ENCODE peak calls at places on chromosome 22, in nine cellular contexts. One of them, this sample, is unnamed. For H3K9me3 and H3K27me3, the result is how much of the 10 kb centered on the place peaks cover.

GRCh38 chr22:17436981-17437410 is 67.7 kb downstream of the CECR2 start:
- DNase-seq in IMR-90: no peak
- DNase-seq in MM.1S: no peak
- DNase-seq in sigmoid colon: no peak
- DNase-seq in thoracic aorta: no peak
- DNase-seq in ovary: no peak
- DNase-seq in heart left ventricle: no peak
- DNase-seq in gastrocnemius medialis: no peak
- DNase-seq in BE2C: no peak
- DNase-seq in this sample: no peak

GRCh38 chr22:33465554-33465953 is 407.4 kb upstream of the SYN3 start:
- DNase-seq in IMR-90: no peak
- DNase-seq in MM.1S: no peak
- DNase-seq in sigmoid colon: no peak
- DNase-seq in thoracic aorta: no peak
- DNase-seq in ovary: no peak
- DNase-seq in heart left ventricle: no peak
- DNase-seq in gastrocnemius medialis: peak
- DNase-seq in BE2C: no peak
- DNase-seq in this sample: no peak

GRCh38 chr22:25817092-25817943 is 75.3 kb downstream of the MYO18B start:
- DNase-seq in IMR-90: no peak
- DNase-seq in MM.1S: no peak
- DNase-seq in sigmoid colon: no peak
- DNase-seq in thoracic aorta: no peak
- DNase-seq in ovary: no peak
- DNase-seq in heart left ventricle: no peak
- DNase-seq in gastrocnemius medialis: no peak
- DNase-seq in BE2C: no peak
- DNase-seq in this sample: no peak

GRCh38 chr22:36783743-36784142 is 7.8 kb upstream of the IFT27 start:
- DNase-seq in IMR-90: no peak
- DNase-seq in MM.1S: no peak
- DNase-seq in sigmoid colon: no peak
- DNase-seq in thoracic aorta: no peak
- DNase-seq in ovary: no peak
- DNase-seq in heart left ventricle: no peak
- DNase-seq in gastrocnemius medialis: no peak
- DNase-seq in BE2C: no peak
- DNase-seq in this sample: no peak

GRCh38 chr22:50403701-50404101 is 60.6 kb downstream of the PPP6R2 start:
- DNase-seq in IMR-90: no peak
- DNase-seq in MM.1S: no peak
- DNase-seq in sigmoid colon: peak
- DNase-seq in thoracic aorta: no peak
- DNase-seq in ovary: peak
- DNase-seq in heart left ventricle: peak
- DNase-seq in gastrocnemius medialis: peak
- DNase-seq in BE2C: peak
- DNase-seq in this sample: peak

GRCh38 chr22:32788884-32789624 is 12.5 kb upstream of the TIMP3 start:
- DNase-seq in IMR-90: peak
- DNase-seq in MM.1S: no peak
- DNase-seq in sigmoid colon: peak
- DNase-seq in thoracic aorta: no peak
- DNase-seq in ovary: no peak
- DNase-seq in heart left ventricle: no peak
- DNase-seq in gastrocnemius medialis: no peak
- DNase-seq in BE2C: no peak
- DNase-seq in this sample: no peak

GRCh38 chr22:42344391-42344861 is 74.0 kb upstream of the TCF20 start:
- DNase-seq in IMR-90: no peak
- DNase-seq in MM.1S: no peak
- DNase-seq in sigmoid colon: peak
- DNase-seq in thoracic aorta: peak
- DNase-seq in ovary: peak
- DNase-seq in heart left ventricle: peak
- DNase-seq in gastrocnemius medialis: no peak
- DNase-seq in BE2C: no peak
- DNase-seq in this sample: no peak

GRCh38 chr22:24465566-24465965 is 29.6 kb upstream of the UPB1 start:
- DNase-seq in IMR-90: peak
- DNase-seq in MM.1S: no peak
- DNase-seq in sigmoid colon: no peak
- DNase-seq in thoracic aorta: no peak
- DNase-seq in ovary: no peak
- DNase-seq in heart left ventricle: no peak
- DNase-seq in gastrocnemius medialis: no peak
- DNase-seq in BE2C: no peak
- DNase-seq in this sample: no peak

GRCh38 chr22:35777335-35777975 is 59.8 kb downstream of the APOL5 start:
- DNase-seq in IMR-90: peak
- DNase-seq in MM.1S: no peak
- DNase-seq in sigmoid colon: no peak
- DNase-seq in thoracic aorta: no peak
- DNase-seq in ovary: no peak
- DNase-seq in heart left ventricle: no peak
- DNase-seq in gastrocnemius medialis: no peak
- DNase-seq in BE2C: no peak
- DNase-seq in this sample: no peak

GRCh38 chr22:23557036-23557435 is 23.1 kb downstream of the IGLL1 start:
- DNase-seq in IMR-90: no peak
- DNase-seq in MM.1S: no peak
- DNase-seq in sigmoid colon: peak
- DNase-seq in thoracic aorta: no peak
- DNase-seq in ovary: no peak
- DNase-seq in heart left ventricle: no peak
- DNase-seq in gastrocnemius medialis: no peak
- DNase-seq in BE2C: no peak
- DNase-seq in this sample: no peak

GRCh38 chr22:17085277-17086091 is 684 bp downstream of the IL17RA start:
- DNase-seq in IMR-90: no peak
- DNase-seq in MM.1S: no peak
- DNase-seq in sigmoid colon: peak
- DNase-seq in thoracic aorta: no peak
- DNase-seq in ovary: no peak
- DNase-seq in heart left ventricle: peak
- DNase-seq in gastrocnemius medialis: no peak
- DNase-seq in BE2C: no peak
- DNase-seq in this sample: peak

GRCh38 chr22:50621948-50622722 is 5.8 kb downstream of the ARSA start:
- DNase-seq in IMR-90: no peak
- DNase-seq in MM.1S: peak
- DNase-seq in sigmoid colon: no peak
- DNase-seq in thoracic aorta: no peak
- DNase-seq in ovary: peak
- DNase-seq in heart left ventricle: no peak
- DNase-seq in gastrocnemius medialis: no peak
- DNase-seq in BE2C: no peak
- DNase-seq in this sample: no peak

GRCh38 chr22:37775785-37776638 is 31.7 kb upstream of the GCAT start:
- DNase-seq in IMR-90: peak
- DNase-seq in MM.1S: no peak
- DNase-seq in sigmoid colon: no peak
- DNase-seq in thoracic aorta: no peak
- DNase-seq in ovary: no peak
- DNase-seq in heart left ventricle: no peak
- DNase-seq in gastrocnemius medialis: no peak
- DNase-seq in BE2C: no peak
- DNase-seq in this sample: no peak

GRCh38 chr22:41092847-41093371 is 517 bp downstream of the EP300 start:
- DNase-seq in IMR-90: peak
- DNase-seq in MM.1S: peak
- DNase-seq in sigmoid colon: no peak
- DNase-seq in thoracic aorta: no peak
- DNase-seq in ovary: no peak
- DNase-seq in heart left ventricle: no peak
- DNase-seq in gastrocnemius medialis: peak
- DNase-seq in BE2C: peak
- DNase-seq in this sample: peak

GRCh38 chr22:45335021-45335818 is 25.5 kb downstream of the FAM118A start:
- DNase-seq in IMR-90: no peak
- DNase-seq in MM.1S: no peak
- DNase-seq in sigmoid colon: no peak
- DNase-seq in thoracic aorta: no peak
- DNase-seq in ovary: no peak
- DNase-seq in heart left ventricle: peak
- DNase-seq in gastrocnemius medialis: peak
- DNase-seq in BE2C: peak
- DNase-seq in this sample: no peak

GRCh38 chr22:37545703-37546435 is 14.4 kb upstream of the CDC42EP1 start:
- DNase-seq in IMR-90: peak
- DNase-seq in MM.1S: no peak
- DNase-seq in sigmoid colon: peak
- DNase-seq in thoracic aorta: peak
- DNase-seq in ovary: peak
- DNase-seq in heart left ventricle: peak
- DNase-seq in gastrocnemius medialis: peak
- DNase-seq in BE2C: no peak
- DNase-seq in this sample: peak

GRCh38 chr22:48253573-48253972 is 1491.1 kb downstream of the TBC1D22A start:
- DNase-seq in IMR-90: no peak
- DNase-seq in MM.1S: no peak
- DNase-seq in sigmoid colon: no peak
- DNase-seq in thoracic aorta: no peak
- DNase-seq in ovary: no peak
- DNase-seq in heart left ventricle: no peak
- DNase-seq in gastrocnemius medialis: no peak
- DNase-seq in BE2C: no peak
- DNase-seq in this sample: no peak
- H3K9me3 ChIP-seq in IMR-90: half or more
- H3K9me3 ChIP-seq in MM.1S: under half
- H3K9me3 ChIP-seq in sigmoid colon: under half
- H3K9me3 ChIP-seq in thoracic aorta: under half
- H3K9me3 ChIP-seq in ovary: under half
- H3K9me3 ChIP-seq in heart left ventricle: under half
- H3K9me3 ChIP-seq in gastrocnemius medialis: under half
- H3K9me3 ChIP-seq in BE2C: under half
- H3K9me3 ChIP-seq in this sample: under half

GRCh38 chr22:46635756-46636155 is 15.6 kb downstream of the GRAMD4 start:
- DNase-seq in IMR-90: no peak
- DNase-seq in MM.1S: no peak
- DNase-seq in sigmoid colon: no peak
- DNase-seq in thoracic aorta: no peak
- DNase-seq in ovary: no peak
- DNase-seq in heart left ventricle: peak
- DNase-seq in gastrocnemius medialis: no peak
- DNase-seq in BE2C: no peak
- DNase-seq in this sample: no peak
- TF ChIP-seq CTCF in IMR-90: no peak
- TF ChIP-seq CTCF in MM.1S: no peak
- TF ChIP-seq CTCF in sigmoid colon: no peak
- TF ChIP-seq CTCF in thoracic aorta: no peak
- TF ChIP-seq CTCF in ovary: no peak
- TF ChIP-seq CTCF in heart left ventricle: no peak
- TF ChIP-seq CTCF in gastrocnemius medialis: no peak
- TF ChIP-seq CTCF in BE2C: peak
- TF ChIP-seq CTCF in this sample: no peak

DNA sequence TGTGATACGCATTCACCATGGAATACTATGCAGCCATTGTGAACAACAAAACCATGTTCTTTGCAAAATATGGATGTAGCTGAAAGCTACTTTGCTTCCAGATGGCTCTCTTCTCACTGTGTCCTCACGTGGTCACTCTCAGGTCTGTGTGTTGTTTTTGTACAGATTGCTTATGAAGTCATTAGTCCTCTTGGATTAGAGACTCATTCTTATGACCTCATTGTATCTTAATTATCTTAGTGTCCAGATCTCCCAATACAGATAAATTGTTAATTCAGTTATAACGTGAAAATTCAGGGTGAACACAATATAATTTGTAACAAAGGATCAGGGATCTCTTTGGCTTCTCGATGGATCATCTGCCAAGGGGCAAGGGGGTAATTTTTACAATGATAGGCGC is 100.4 kb upstream of the TOP3B start:
- DNase-seq in IMR-90: no peak
- DNase-seq in MM.1S: no peak
- DNase-seq in sigmoid colon: no peak
- DNase-seq in thoracic aorta: no peak
- DNase-seq in ovary: no peak
- DNase-seq in heart left ventricle: no peak
- DNase-seq in gastrocnemius medialis: no peak
- DNase-seq in BE2C: no peak
- DNase-seq in this sample: no peak
- H3K27me3 ChIP-seq in IMR-90: under half
- H3K27me3 ChIP-seq in MM.1S: under half
- H3K27me3 ChIP-seq in sigmoid colon: under half
- H3K27me3 ChIP-seq in thoracic aorta: under half
- H3K27me3 ChIP-seq in ovary: under half
- H3K27me3 ChIP-seq in heart left ventricle: under half
- H3K27me3 ChIP-seq in gastrocnemius medialis: under half
- H3K27me3 ChIP-seq in BE2C: under half
- H3K27me3 ChIP-seq in this sample: under half

GRCh38 chr22:48869788-48870187 is 957.9 kb downstream of the BRD1 start:
- DNase-seq in IMR-90: no peak
- DNase-seq in MM.1S: no peak
- DNase-seq in sigmoid colon: peak
- DNase-seq in thoracic aorta: no peak
- DNase-seq in ovary: no peak
- DNase-seq in heart left ventricle: no peak
- DNase-seq in gastrocnemius medialis: no peak
- DNase-seq in BE2C: no peak
- DNase-seq in this sample: peak

GRCh38 chr22:48868554-48868953 is 959.1 kb downstream of the BRD1 start:
- DNase-seq in IMR-90: no peak
- DNase-seq in MM.1S: no peak
- DNase-seq in sigmoid colon: peak
- DNase-seq in thoracic aorta: no peak
- DNase-seq in ovary: no peak
- DNase-seq in heart left ventricle: no peak
- DNase-seq in gastrocnemius medialis: no peak
- DNase-seq in BE2C: no peak
- DNase-seq in this sample: peak

GRCh38 chr22:48869161-48869560 is 958.5 kb downstream of the BRD1 start:
- DNase-seq in IMR-90: no peak
- DNase-seq in MM.1S: no peak
- DNase-seq in sigmoid colon: peak
- DNase-seq in thoracic aorta: no peak
- DNase-seq in ovary: no peak
- DNase-seq in heart left ventricle: no peak
- DNase-seq in gastrocnemius medialis: no peak
- DNase-seq in BE2C: no peak
- DNase-seq in this sample: no peak

GRCh38 chr22:48871176-48871840 is 956.4 kb downstream of the BRD1 start:
- DNase-seq in IMR-90: no peak
- DNase-seq in MM.1S: no peak
- DNase-seq in sigmoid colon: peak
- DNase-seq in thoracic aorta: no peak
- DNase-seq in ovary: no peak
- DNase-seq in heart left ventricle: no peak
- DNase-seq in gastrocnemius medialis: no peak
- DNase-seq in BE2C: no peak
- DNase-seq in this sample: peak

DNA sequence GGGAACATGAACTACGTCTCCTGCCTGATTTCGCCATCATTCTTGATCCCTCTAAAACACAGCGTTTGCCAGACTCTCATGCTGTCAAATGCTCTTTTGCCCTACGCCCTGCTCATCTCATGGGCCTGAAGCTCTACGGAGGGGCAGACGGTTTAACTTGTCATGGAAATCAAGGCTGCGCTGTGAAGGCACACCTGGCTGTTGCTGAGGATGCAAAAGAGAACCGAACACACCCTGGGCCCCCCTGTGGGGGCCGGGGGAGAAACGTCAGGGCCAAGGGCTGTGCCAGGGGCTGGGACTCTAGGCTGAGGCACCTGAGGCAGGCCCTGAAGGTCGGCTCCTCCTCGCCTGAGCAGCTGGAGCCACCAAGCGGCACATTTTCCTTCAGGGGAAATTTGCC is 957.2 kb downstream of the BRD1 start:
- DNase-seq in IMR-90: no peak
- DNase-seq in MM.1S: no peak
- DNase-seq in sigmoid colon: peak
- DNase-seq in thoracic aorta: no peak
- DNase-seq in ovary: no peak
- DNase-seq in heart left ventricle: no peak
- DNase-seq in gastrocnemius medialis: no peak
- DNase-seq in BE2C: no peak
- DNase-seq in this sample: peak
- H3K9me3 ChIP-seq in IMR-90: under half
- H3K9me3 ChIP-seq in MM.1S: under half
- H3K9me3 ChIP-seq in sigmoid colon: under half
- H3K9me3 ChIP-seq in thoracic aorta: under half
- H3K9me3 ChIP-seq in ovary: under half
- H3K9me3 ChIP-seq in heart left ventricle: under half
- H3K9me3 ChIP-seq in gastrocnemius medialis: under half
- H3K9me3 ChIP-seq in BE2C: under half
- H3K9me3 ChIP-seq in this sample: under half